ENCODE peak calls at places on chromosome 10, in seven cellular contexts. Z is tibial artery; B is SK-N-MC; M is A549; U is stimulated activated CD4-positive, alpha-beta T cell treated with anti-CD3 and anti-CD28 coated beads, Interleukin-2, amount 100 ng/mL, for 48 hours; C is hepatocyte; F is Right ventricle myocardium superior. P is an unnamed sample.

GRCh38 chr10:80283536-80284199 is 5.8 kb downstream of the MAT1A start:
- DNase-seq in Z (no peak), F (no peak), C (peak), U (no peak), M (no peak), B (no peak), P (no peak)

GRCh38 chr10:78436706-78437406 is 403.2 kb downstream of the RPS24 start:
- DNase-seq in M (no peak), U (no peak), B (no peak), Z (no peak), F (no peak), C (no peak), P (no peak)

GRCh38 chr10:73576178-73576889 is 14.8 kb downstream of the USP54 start:
- DNase-seq in B (no peak), Z (peak), M (peak), U (no peak), F (no peak), C (peak), P (no peak)

GRCh38 chr10:121694966-121695340 is 96.7 kb upstream of the FGFR2 start:
- DNase-seq in F (no peak), C (no peak), Z (no peak), U (no peak), M (no peak), B (no peak), P (no peak)

GRCh38 chr10:110437761-110438341 is 59.9 kb upstream of the DUSP5 start:
- DNase-seq in M (no peak), F (peak), C (no peak), U (no peak), B (no peak), Z (no peak), P (no peak)

GRCh38 chr10:43694526-43694925 is 45.8 kb upstream of the ZNF32 start:
- DNase-seq in B (no peak), M (no peak), U (no peak), Z (no peak), C (no peak), F (no peak), P (no peak)

GRCh38 chr10:94411304-94411703 is 9.0 kb downstream of the TBC1D12 start:
- DNase-seq in U (no peak), C (no peak), M (no peak), F (no peak), Z (no peak), B (no peak), P (no peak)

GRCh38 chr10:23368816-23369640 is 24.4 kb upstream of the C10orf67 start:
- DNase-seq in B (no peak), F (no peak), C (no peak), U (no peak), Z (no peak), M (no peak), P (peak)

GRCh38 chr10:78441704-78442103 is 408.0 kb downstream of the RPS24 start:
- DNase-seq in B (no peak), Z (no peak), C (no peak), F (no peak), M (no peak), U (no peak), P (no peak)

GRCh38 chr10:80122746-80123145 is 9.8 kb upstream of the PLAC9 start:
- DNase-seq in B (no peak), Z (no peak), C (no peak), F (no peak), M (no peak), U (no peak), P (no peak)

GRCh38 chr10:17643339-17643754 is 604 bp upstream of the STAM start:
- DNase-seq in F (peak), C (peak), B (no peak), M (peak), U (no peak), Z (peak), P (no peak)

GRCh38 chr10:132419631-132420468 is 22.9 kb downstream of the PWWP2B start:
- DNase-seq in U (no peak), Z (no peak), F (no peak), C (no peak), M (no peak), B (no peak), P (no peak)

GRCh38 chr10:48364659-48365405 is 58.4 kb downstream of the MAPK8 start:
- DNase-seq in F (no peak), B (no peak), C (peak), Z (no peak), M (peak), U (no peak), P (no peak)

GRCh38 chr10:21501109-21501508 is 24.4 kb downstream of the SKIDA1 start:
- DNase-seq in Z (no peak), B (no peak), C (no peak), M (no peak), U (no peak), F (no peak), P (no peak)

GRCh38 chr10:87000491-87000890 is 19.6 kb upstream of the FAM25A start:
- DNase-seq in U (no peak), C (no peak), F (no peak), B (no peak), M (no peak), Z (no peak), P (no peak)

GRCh38 chr10:102675887-102676616 is 31.8 kb downstream of the TRIM8 start:
- DNase-seq in U (no peak), Z (no peak), B (no peak), M (no peak), F (no peak), C (peak), P (no peak)

GRCh38 chr10:131580076-131580652 is 268.6 kb upstream of the TCERG1L start:
- DNase-seq in B (no peak), U (no peak), M (no peak), F (no peak), C (no peak), Z (no peak), P (no peak)

GRCh38 chr10:28719789-28720436 is 42.6 kb downstream of the BAMBI start:
- DNase-seq in F (no peak), B (no peak), U (no peak), Z (no peak), C (no peak), M (peak), P (no peak)

GRCh38 chr10:44587488-44588140 is 202.7 kb upstream of the CXCL12 start:
- DNase-seq in F (no peak), C (no peak), Z (no peak), M (no peak), U (no peak), B (no peak), P (no peak)

GRCh38 chr10:71797533-71798307 is 24.4 kb upstream of the VSIR start:
- DNase-seq in U (no peak), C (no peak), B (no peak), M (no peak), F (no peak), Z (no peak), P (no peak)

GRCh38 chr10:14403846-14404623 is 73.3 kb upstream of the FRMD4A start:
- DNase-seq in U (no peak), Z (no peak), M (no peak), F (no peak), B (no peak), C (no peak), P (no peak)

GRCh38 chr10:100913470-100913865 is 705 bp downstream of the SLF2 start:
- DNase-seq in U (no peak), M (no peak), F (no peak), C (no peak), B (no peak), Z (no peak), P (peak)

GRCh38 chr10:1198453-1199344 is 142.5 kb downstream of the WDR37 start:
- DNase-seq in C (no peak), M (no peak), Z (peak), U (no peak), B (no peak), F (no peak), P (no peak)

GRCh38 chr10:5958077-5958476 is 19.3 kb downstream of the IL15RA start:
- DNase-seq in B (no peak), M (no peak), F (no peak), C (no peak), U (no peak), Z (no peak), P (no peak)

GRCh38 chr10:45179716-45180115 is 135.7 kb downstream of the OR13A1 start:
- DNase-seq in Z (peak), U (no peak), F (peak), C (no peak), B (no peak), M (no peak), P (no peak)